ENCODE peak calls at places on chromosomes 16 and 17, in ten cellular contexts. P is Caco-2; G is heart right ventricle; S is T-cell; K is stimulated activated naive B cell treated with anti-CD40 and anti-IgM and Interleukin-4, amounts not matched to agents 10 μg/mL and 1 μg/mL and 100 μg/mL, for 72 hours; T is SK-N-MC; B is cardiac muscle cell; E is left ventricle myocardium inferior; O is NCI-H526 treated with DMSO at 0.1 percent for 48 hours; A is uterus. V is an unnamed sample.

GRCh38 chr16:89871895-89872294 is 1.5 kb upstream of the TCF25 start:
- DNase-seq in T (no peak), S (no peak), K (no peak), B (no peak), A (no peak), G (no peak), O (no peak), P (no peak), E (no peak), V (no peak)

GRCh38 chr17:58318065-58318481 is 10.5 kb downstream of the TSPOAP1 start:
- DNase-seq in S (no peak), P (no peak), O (no peak), A (peak), E (no peak), K (no peak), B (no peak), T (no peak), G (no peak), V (no peak)

GRCh38 chr16:68992521-68992920 is 112.9 kb upstream of the HAS3 start:
- DNase-seq in T (no peak), A (no peak), O (no peak), E (no peak), G (no peak), K (no peak), S (no peak), B (peak), P (no peak), V (no peak)

GRCh38 chr17:29241015-29241963 is 5.4 kb upstream of the CRYBA1 start:
- DNase-seq in K (no peak), O (no peak), B (peak), G (no peak), E (no peak), P (no peak), T (no peak), A (no peak), S (no peak), V (no peak)

GRCh38 chr16:86946396-86946795 is 368.0 kb downstream of the FOXL1 start:
- DNase-seq in K (no peak), T (no peak), P (peak), G (no peak), A (no peak), S (no peak), O (no peak), E (no peak), B (peak), V (peak)

GRCh38 chr17:67258836-67259468 is 14.0 kb upstream of the HELZ start:
- DNase-seq in B (no peak), O (no peak), E (no peak), A (no peak), T (no peak), S (peak), P (no peak), G (no peak), K (no peak), V (no peak)

GRCh38 chr16:12819126-12820117 is 15.7 kb upstream of the CPPED1 start:
- DNase-seq in T (no peak), E (peak), B (peak), O (peak), A (peak), G (peak), P (peak), S (peak), K (peak), V (peak)

GRCh38 chr16:54938351-54939346 is 8.0 kb downstream of the IRX5 start:
- DNase-seq in B (peak), G (no peak), A (no peak), O (no peak), K (no peak), S (no peak), T (no peak), P (no peak), E (no peak), V (peak)

GRCh38 chr16:1309888-1310831 is 724 bp downstream of the UBE2I start:
- DNase-seq in G (peak), E (peak), A (peak), K (no peak), S (peak), B (peak), P (no peak), T (no peak), O (no peak), V (no peak)

GRCh38 chr16:55759983-55760664 is 72.8 kb downstream of the CES1 start:
- DNase-seq in P (peak), A (no peak), T (no peak), E (peak), O (no peak), S (no peak), B (no peak), G (peak), K (no peak), V (peak)

GRCh38 chr16:75614247-75614897 is 8.7 kb downstream of the ADAT1 start:
- DNase-seq in G (no peak), B (peak), E (no peak), K (no peak), T (no peak), S (no peak), A (no peak), P (no peak), O (no peak), V (no peak)

GRCh38 chr16:19137201-19137601 is 23.4 kb downstream of the ITPRIPL2 start:
- DNase-seq in E (no peak), S (no peak), T (peak), G (no peak), P (no peak), K (no peak), O (no peak), A (no peak), B (no peak), V (peak)

GRCh38 chr17:48498168-48498840 is 32.5 kb downstream of the HOXB1 start:
- DNase-seq in S (no peak), A (no peak), O (no peak), E (no peak), P (peak), K (no peak), B (no peak), G (no peak), T (no peak), V (peak)

GRCh38 chr17:79036181-79036580 is 12.2 kb downstream of the C1QTNF1 start:
- DNase-seq in B (no peak), S (no peak), O (no peak), T (no peak), E (no peak), P (no peak), G (no peak), A (no peak), K (no peak), V (no peak)

GRCh38 chr17:79760197-79760906 is 17.6 kb upstream of the CBX2 start:
- DNase-seq in G (no peak), A (no peak), K (no peak), E (no peak), P (no peak), O (no peak), S (no peak), T (no peak), B (no peak), V (no peak)

GRCh38 chr17:73786286-73786743 is 142.1 kb upstream of the SDK2 start:
- DNase-seq in S (no peak), K (no peak), T (no peak), E (no peak), B (no peak), O (peak), G (no peak), A (no peak), P (peak), V (peak)